ENCODE peak calls at places on chromosomes 1 and 21, in four cellular contexts. One of them, this sample, is unnamed.

GRCh38 chr1:247548092-247548491 is 842 bp upstream of the GCSAML start:
- DNase-seq in GM12878: no peak
- DNase-seq in AG09309: no peak
- DNase-seq in MM.1S: no peak
- DNase-seq in this sample: no peak

GRCh38 chr1:55071477-55071876 is 32.1 kb downstream of the PCSK9 start:
- DNase-seq in GM12878: no peak
- DNase-seq in MM.1S: no peak
- DNase-seq in AG09309: no peak
- DNase-seq in this sample: no peak

GRCh38 chr1:34162852-34163766 is 1.9 kb downstream of the CSMD2 start:
- DNase-seq in GM12878: no peak
- DNase-seq in AG09309: peak; percentile 94
- DNase-seq in MM.1S: peak; percentile 68
- DNase-seq in this sample: peak; percentile 82

GRCh38 chr1:165847486-165847885 is 20.1 kb downstream of the UCK2 start:
- DNase-seq in AG09309: no peak
- DNase-seq in GM12878: no peak
- DNase-seq in MM.1S: no peak
- DNase-seq in this sample: no peak

GRCh38 chr1:151846686-151847227 is 6.8 kb downstream of the THEM5 start:
- DNase-seq in AG09309: no peak
- DNase-seq in GM12878: no peak
- DNase-seq in MM.1S: peak; percentile 68
- DNase-seq in this sample: no peak

GRCh38 chr1:14689996-14690614 is 91.6 kb downstream of the KAZN start:
- DNase-seq in AG09309: peak; percentile 18
- DNase-seq in GM12878: no peak
- DNase-seq in MM.1S: no peak
- DNase-seq in this sample: no peak

GRCh38 chr1:11272842-11273594 is at the start of gene UBIAD1:
- DNase-seq in MM.1S: peak; percentile 84
- DNase-seq in AG09309: peak; percentile 35
- DNase-seq in GM12878: peak; percentile 19
- DNase-seq in this sample: peak; percentile 70

GRCh38 chr1:200727257-200727656 is 11.4 kb upstream of the CAMSAP2 start:
- DNase-seq in MM.1S: no peak
- DNase-seq in AG09309: no peak
- DNase-seq in GM12878: no peak
- DNase-seq in this sample: no peak

GRCh38 chr1:235050911-235051360 is 77.7 kb downstream of the TOMM20 start:
- DNase-seq in AG09309: peak; percentile 72
- DNase-seq in GM12878: no peak
- DNase-seq in MM.1S: no peak
- DNase-seq in this sample: no peak

GRCh38 chr1:64934115-64934880 is 32.1 kb downstream of the JAK1 start:
- DNase-seq in MM.1S: no peak
- DNase-seq in GM12878: no peak
- DNase-seq in AG09309: peak; percentile 77
- DNase-seq in this sample: peak; percentile 60

GRCh38 chr1:235888119-235888643 is 21.5 kb upstream of the LYST start:
- DNase-seq in MM.1S: peak; percentile 61
- DNase-seq in AG09309: no peak
- DNase-seq in GM12878: peak; percentile 79
- DNase-seq in this sample: no peak

GRCh38 chr1:95451054-95451453 is 217.0 kb downstream of the RWDD3 start:
- DNase-seq in AG09309: no peak
- DNase-seq in MM.1S: no peak
- DNase-seq in GM12878: no peak
- DNase-seq in this sample: no peak
- TF ChIP-seq CTCF in AG09309: no peak
- TF ChIP-seq CTCF in MM.1S: no peak
- TF ChIP-seq CTCF in GM12878: peak; percentile 4
- TF ChIP-seq CTCF in this sample: no peak

DNA sequence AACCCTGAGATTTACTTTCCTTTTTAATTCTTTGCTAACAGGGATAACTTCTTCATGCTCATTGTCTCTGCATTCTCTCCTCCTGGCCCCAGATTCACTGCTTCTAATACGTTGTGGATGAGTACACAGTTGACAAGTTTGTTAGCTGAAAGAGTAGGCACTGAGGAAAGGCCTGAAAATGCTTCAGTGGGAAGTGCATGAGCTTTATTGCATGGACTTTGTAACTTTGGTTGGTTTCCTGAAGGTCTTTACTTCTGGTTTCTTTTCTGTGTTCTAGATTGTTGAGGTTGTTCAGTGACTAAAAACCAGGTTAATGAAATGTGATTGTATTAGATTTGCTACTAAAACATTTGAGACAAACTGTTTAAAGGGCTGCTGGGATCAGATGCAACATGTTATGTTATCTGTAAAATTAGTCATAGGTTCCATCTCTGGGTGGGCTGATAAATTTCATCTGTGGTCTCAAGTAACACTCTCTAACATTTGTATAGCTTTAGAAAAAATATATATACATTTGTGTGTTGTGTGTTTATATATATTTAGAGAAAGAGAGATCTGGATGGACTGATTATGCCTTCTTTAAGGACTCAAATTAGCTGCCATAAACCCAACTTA is 19.1 kb downstream of the LRIG2 start:
- DNase-seq in AG09309: no peak
- DNase-seq in GM12878: no peak
- DNase-seq in MM.1S: no peak
- DNase-seq in this sample: no peak
- TF ChIP-seq CTCF in AG09309: no peak
- TF ChIP-seq CTCF in GM12878: no peak
- TF ChIP-seq CTCF in MM.1S: no peak
- TF ChIP-seq CTCF in this sample: no peak

GRCh38 chr1:21901473-21901847 is 35.6 kb downstream of the HSPG2 start:
- DNase-seq in GM12878: no peak
- DNase-seq in AG09309: no peak
- DNase-seq in MM.1S: no peak
- DNase-seq in this sample: no peak
- TF ChIP-seq CTCF in GM12878: no peak
- TF ChIP-seq CTCF in AG09309: peak; percentile 18
- TF ChIP-seq CTCF in MM.1S: no peak
- TF ChIP-seq CTCF in this sample: peak; percentile 4

GRCh38 chr21:37220981-37221664 is 46.0 kb downstream of the VPS26C start:
- DNase-seq in GM12878: peak; percentile 86
- DNase-seq in AG09309: peak; percentile 46
- DNase-seq in MM.1S: peak; percentile 95
- DNase-seq in this sample: peak; percentile 70
- TF ChIP-seq CTCF in GM12878: peak; percentile 54
- TF ChIP-seq CTCF in AG09309: peak; percentile 36
- TF ChIP-seq CTCF in MM.1S: peak; percentile 29
- TF ChIP-seq CTCF in this sample: peak; percentile 33

GRCh38 chr1:192545781-192546521 is 29.6 kb upstream of the RGS1 start:
- DNase-seq in GM12878: peak; percentile 87
- DNase-seq in AG09309: no peak
- DNase-seq in MM.1S: no peak
- DNase-seq in this sample: no peak
- TF ChIP-seq CTCF in GM12878: peak; percentile 41
- TF ChIP-seq CTCF in AG09309: no peak
- TF ChIP-seq CTCF in MM.1S: peak; percentile 36
- TF ChIP-seq CTCF in this sample: no peak

GRCh38 chr1:101239095-101240040 is 2.5 kb downstream of the S1PR1 start:
- DNase-seq in MM.1S: no peak
- DNase-seq in GM12878: no peak
- DNase-seq in AG09309: no peak
- DNase-seq in this sample: no peak
- TF ChIP-seq CTCF in MM.1S: no peak
- TF ChIP-seq CTCF in GM12878: no peak
- TF ChIP-seq CTCF in AG09309: no peak
- TF ChIP-seq CTCF in this sample: no peak

GRCh38 chr1:114093624-114094302 is 59.9 kb downstream of the SYT6 start:
- DNase-seq in GM12878: no peak
- DNase-seq in MM.1S: no peak
- DNase-seq in AG09309: peak; percentile 7
- DNase-seq in this sample: no peak
- TF ChIP-seq CTCF in GM12878: no peak
- TF ChIP-seq CTCF in MM.1S: no peak
- TF ChIP-seq CTCF in AG09309: no peak
- TF ChIP-seq CTCF in this sample: no peak

DNA sequence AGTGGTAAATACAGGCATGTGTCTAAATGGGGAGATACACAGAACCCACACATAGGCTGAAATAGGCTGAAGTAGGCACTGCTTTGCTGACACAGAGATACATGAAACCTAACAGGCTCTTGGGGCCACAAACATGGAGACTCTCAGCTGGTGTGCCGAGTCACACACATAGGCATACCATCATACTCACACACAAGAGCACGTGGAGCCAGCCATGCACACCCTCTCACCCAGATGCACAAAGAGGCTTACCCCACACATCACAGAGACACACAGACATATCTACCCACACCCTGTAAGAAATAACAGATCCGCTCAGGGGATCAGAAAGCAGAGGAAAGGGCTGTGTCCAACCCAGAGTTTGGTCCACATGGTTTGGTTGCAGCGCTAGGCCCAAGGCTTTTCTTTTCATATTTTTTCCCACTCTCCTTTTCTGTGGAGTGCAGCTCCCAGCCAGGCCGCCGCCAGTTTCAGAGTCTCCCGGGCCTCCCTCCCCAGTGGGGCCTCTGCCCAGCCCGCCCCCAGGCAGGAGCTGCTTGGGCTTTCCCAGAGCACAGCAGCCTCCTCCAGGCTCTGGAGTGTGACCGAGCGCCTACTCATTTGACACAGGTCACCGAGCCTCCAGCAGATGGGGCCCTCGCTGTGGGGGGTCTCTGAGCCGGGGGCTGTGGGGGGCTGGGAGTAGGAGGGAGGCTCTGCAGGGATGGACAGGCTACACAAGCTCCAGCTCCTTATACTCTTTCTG is 4.0 kb upstream of the POU3F1 start:
- DNase-seq in GM12878: no peak
- DNase-seq in AG09309: no peak
- DNase-seq in MM.1S: no peak
- DNase-seq in this sample: no peak
- TF ChIP-seq CTCF in GM12878: peak; percentile 12
- TF ChIP-seq CTCF in AG09309: no peak
- TF ChIP-seq CTCF in MM.1S: no peak
- TF ChIP-seq CTCF in this sample: no peak

GRCh38 chr1:161068306-161069200 is 1.1 kb downstream of the ARHGAP30 start:
- DNase-seq in MM.1S: peak; percentile 76
- DNase-seq in AG09309: no peak
- DNase-seq in GM12878: peak; percentile 86
- DNase-seq in this sample: no peak
- TF ChIP-seq CTCF in MM.1S: no peak
- TF ChIP-seq CTCF in AG09309: no peak
- TF ChIP-seq CTCF in GM12878: no peak
- TF ChIP-seq CTCF in this sample: no peak

GRCh38 chr1:18597159-18598042 is 33.2 kb upstream of the PAX7 start:
- DNase-seq in MM.1S: peak; percentile 25
- DNase-seq in AG09309: no peak
- DNase-seq in GM12878: no peak
- DNase-seq in this sample: no peak

GRCh38 chr1:18603212-18603852 is 27.3 kb upstream of the PAX7 start:
- DNase-seq in AG09309: no peak
- DNase-seq in MM.1S: no peak
- DNase-seq in GM12878: no peak
- DNase-seq in this sample: no peak

GRCh38 chr1:18602533-18603211 is 28.0 kb upstream of the PAX7 start:
- DNase-seq in GM12878: no peak
- DNase-seq in AG09309: no peak
- DNase-seq in MM.1S: no peak
- DNase-seq in this sample: no peak

GRCh38 chr1:18599096-18599495 is 31.6 kb upstream of the PAX7 start:
- DNase-seq in GM12878: no peak
- DNase-seq in AG09309: no peak
- DNase-seq in MM.1S: no peak
- DNase-seq in this sample: no peak

GRCh38 chr1:18599704-18600103 is 30.9 kb upstream of the PAX7 start:
- DNase-seq in AG09309: no peak
- DNase-seq in GM12878: no peak
- DNase-seq in MM.1S: no peak
- DNase-seq in this sample: no peak
- TF ChIP-seq CTCF in AG09309: no peak
- TF ChIP-seq CTCF in GM12878: no peak
- TF ChIP-seq CTCF in MM.1S: no peak
- TF ChIP-seq CTCF in this sample: no peak

This sample was measured in AG09319.